ENCODE peak calls at places on chromosomes 6 and 20, in nine cellular contexts. M is HCT116; I is pancreas; O is fibroblast of lung; S is keratinocyte; C is CD8-positive, alpha-beta T cell; P is stomach; E is NB4; T is mucosa of descending colon. Y is an unnamed sample.

GRCh38 chr20:40599987-40600386 is 89.0 kb downstream of the MAFB start:
- DNase-seq in M (no peak), I (no peak), O (no peak), S (no peak), C (no peak), P (no peak), E (no peak), T (no peak), Y (no peak)

GRCh38 chr6:42337985-42338572 is 113.6 kb downstream of the TRERF1 start:
- DNase-seq in M (no peak), I (no peak), O (no peak), S (no peak), C (no peak), P (no peak), E (peak), T (no peak), Y (no peak)

GRCh38 chr6:130371921-130372320 is 6.1 kb downstream of the TMEM200A start:
- DNase-seq in M (no peak), I (no peak), O (no peak), S (no peak), C (no peak), P (no peak), E (no peak), T (no peak), Y (no peak)

GRCh38 chr20:57450419-57450818 is 59.2 kb downstream of the RBM38 start:
- DNase-seq in M (no peak), I (no peak), O (no peak), S (no peak), C (no peak), P (peak), E (peak), T (peak), Y (peak)

GRCh38 chr6:39061182-39061581 is 12.6 kb downstream of the GLP1R start:
- DNase-seq in M (no peak), I (no peak), O (no peak), S (no peak), C (no peak), P (no peak), E (no peak), T (no peak), Y (no peak)

GRCh38 chr6:71250050-71250689 is 38.4 kb upstream of the OGFRL1 start:
- DNase-seq in M (no peak), I (no peak), O (peak), S (no peak), C (no peak), P (no peak), E (peak), T (no peak), Y (peak)

GRCh38 chr20:20887593-20888272 is 175.3 kb upstream of the RALGAPA2 start:
- DNase-seq in M (no peak), I (no peak), O (no peak), S (no peak), C (no peak), P (no peak), E (no peak), T (no peak), Y (no peak)

GRCh38 chr20:3658019-3658707 is 5.0 kb downstream of the GFRA4 start:
- DNase-seq in M (no peak), I (no peak), O (no peak), S (no peak), C (no peak), P (no peak), E (no peak), T (no peak), Y (no peak)

GRCh38 chr6:90175627-90176538 is 120.8 kb downstream of the BACH2 start:
- DNase-seq in M (no peak), I (no peak), O (no peak), S (peak), C (peak), P (no peak), E (no peak), T (no peak), Y (no peak)

GRCh38 chr6:29629571-29629970 is 3.4 kb downstream of the GABBR1 start:
- DNase-seq in M (no peak), I (no peak), O (no peak), S (no peak), C (no peak), P (no peak), E (no peak), T (no peak), Y (no peak)

GRCh38 chr6:97917369-97917768 is 634.4 kb upstream of the MMS22L start:
- DNase-seq in M (no peak), I (no peak), O (no peak), S (no peak), C (no peak), P (no peak), E (no peak), T (no peak), Y (no peak)

GRCh38 chr6:24495516-24495847 is 713 bp downstream of the ALDH5A1 start:
- DNase-seq in M (peak), I (peak), O (peak), S (no peak), C (peak), P (peak), E (peak), T (peak), Y (peak)

GRCh38 chr6:170294813-170295518 is 4.1 kb upstream of the DLL1 start:
- DNase-seq in M (no peak), I (no peak), O (no peak), S (no peak), C (no peak), P (no peak), E (no peak), T (peak), Y (no peak)

GRCh38 chr6:151389640-151390275 is 1.6 kb downstream of the ZBTB2 start:
- DNase-seq in M (no peak), I (no peak), O (peak), S (no peak), C (no peak), P (peak), E (peak), T (peak), Y (peak)

GRCh38 chr6:119035459-119035858 is 43.0 kb downstream of the FAM184A start:
- DNase-seq in M (no peak), I (no peak), O (no peak), S (no peak), C (no peak), P (no peak), E (no peak), T (no peak), Y (no peak)

GRCh38 chr6:169454204-169454871 is 200.7 kb upstream of the THBS2 start:
- DNase-seq in M (no peak), I (no peak), O (peak), S (no peak), C (no peak), P (no peak), E (peak), T (no peak), Y (peak)

GRCh38 chr20:43446361-43446879 is 11.3 kb upstream of the SRSF6 start:
- DNase-seq in M (no peak), I (no peak), O (no peak), S (no peak), C (no peak), P (no peak), E (no peak), T (no peak), Y (no peak)

GRCh38 chr6:24883618-24884017 is 52.1 kb downstream of the RIPOR2 start:
- DNase-seq in M (no peak), I (no peak), O (peak), S (no peak), C (no peak), P (no peak), E (no peak), T (no peak), Y (peak)

GRCh38 chr6:35503534-35503933 is 6.7 kb upstream of the TEAD3 start:
- DNase-seq in M (no peak), I (peak), O (no peak), S (no peak), C (no peak), P (no peak), E (no peak), T (no peak), Y (no peak)

GRCh38 chr6:32843321-32843978 is 397 bp downstream of the PSMB8 start:
- DNase-seq in M (no peak), I (peak), O (peak), S (no peak), C (no peak), P (no peak), E (peak), T (no peak), Y (no peak)

GRCh38 chr6:137775720-137776119 is 91.3 kb upstream of the TNFAIP3 start:
- DNase-seq in M (no peak), I (no peak), O (no peak), S (no peak), C (no peak), P (no peak), E (no peak), T (no peak), Y (no peak)

GRCh38 chr6:108661430-108661829 is 100.7 kb downstream of the FOXO3 start:
- DNase-seq in M (no peak), I (no peak), O (peak), S (no peak), C (no peak), P (no peak), E (peak), T (no peak), Y (peak)

DNA sequence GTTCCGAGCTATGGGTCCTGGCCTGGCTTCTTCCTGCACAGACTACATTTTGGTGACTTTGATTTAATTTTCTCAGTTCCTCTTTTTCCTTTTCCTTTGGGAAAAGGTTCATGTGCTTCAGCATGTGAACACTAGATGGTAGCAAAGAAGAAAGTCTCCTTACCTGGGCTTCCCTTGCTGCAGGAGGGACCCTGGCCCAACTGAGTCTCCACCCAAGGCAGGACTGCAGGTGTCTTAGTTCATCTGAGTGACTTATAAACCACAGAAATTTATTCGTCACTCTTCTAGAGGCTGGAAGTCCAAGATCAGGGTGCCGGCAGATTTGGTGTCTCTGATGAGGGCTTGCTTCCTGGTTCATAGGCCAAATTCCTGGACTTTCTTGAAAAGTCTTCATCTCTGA is 163.2 kb downstream of the SYCP2 start:
- DNase-seq in M (peak), I (no peak), O (no peak), S (no peak), C (no peak), P (no peak), E (peak), T (peak), Y (no peak)
- TF ChIP-seq CTCF in M (peak), I (no peak), O (no peak), S (no peak), C (no peak), P (no peak), E (no peak), T (no peak), Y (no peak)

DNA sequence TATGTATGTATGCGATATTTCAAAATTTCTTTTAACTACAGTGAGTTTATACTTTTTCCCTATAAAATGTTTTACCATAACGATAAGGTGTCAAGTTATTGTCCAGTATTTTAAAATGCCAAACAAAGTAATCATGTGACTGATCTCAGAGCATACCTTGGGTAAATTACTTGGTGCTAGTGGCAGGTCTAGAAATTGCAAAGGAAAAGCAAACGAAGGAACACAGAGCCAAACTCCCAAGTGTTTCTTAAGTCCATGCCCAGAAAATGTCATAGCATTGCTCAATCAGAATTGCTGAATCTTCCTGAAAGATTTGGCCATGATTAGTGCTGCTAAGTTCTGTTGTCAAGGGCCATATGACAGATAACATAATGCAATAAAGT is 77.5 kb downstream of the CAP2 start:
- DNase-seq in M (no peak), I (no peak), O (peak), S (no peak), C (no peak), P (no peak), E (peak), T (no peak), Y (peak)
- TF ChIP-seq CTCF in M (no peak), I (no peak), O (no peak), S (no peak), C (no peak), P (no peak), E (no peak), T (no peak), Y (no peak)

DNA sequence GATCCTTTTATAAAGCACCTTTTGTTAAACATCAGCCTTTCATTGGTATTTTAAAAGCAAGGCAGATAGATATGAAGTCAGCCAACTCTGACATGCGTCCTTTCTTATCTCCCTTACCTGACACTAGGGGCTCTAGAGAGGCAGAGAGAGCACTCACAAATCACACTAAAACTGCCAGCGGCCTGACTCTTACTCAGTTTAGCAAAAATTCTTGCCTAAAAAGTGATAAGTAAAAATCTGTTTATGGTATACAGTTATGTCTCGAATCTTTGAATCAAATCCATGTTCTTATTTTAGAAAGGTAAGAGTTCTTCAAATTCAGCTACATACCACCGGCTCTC is 10.4 kb upstream of the TDRD6 start:
- DNase-seq in M (no peak), I (no peak), O (no peak), S (no peak), C (no peak), P (no peak), E (peak), T (no peak), Y (peak)
- TF ChIP-seq CTCF in M (peak), I (no peak), O (no peak), S (peak), C (no peak), P (no peak), E (peak), T (no peak), Y (peak)

GRCh38 chr20:15867899-15868298 is 705.3 kb downstream of the KIF16B start:
- DNase-seq in M (no peak), I (no peak), O (no peak), S (no peak), C (no peak), P (no peak), E (no peak), T (no peak), Y (no peak)
- TF ChIP-seq CTCF in M (no peak), I (no peak), O (no peak), S (peak), C (no peak), P (no peak), E (no peak), T (no peak), Y (peak)

GRCh38 chr20:45470939-45471338 is 1.4 kb downstream of the WFDC2 start:
- DNase-seq in M (no peak), I (no peak), O (no peak), S (no peak), C (no peak), P (no peak), E (peak), T (no peak), Y (no peak)
- TF ChIP-seq CTCF in M (no peak), I (no peak), O (no peak), S (peak), C (no peak), P (no peak), E (peak), T (no peak), Y (no peak)

GRCh38 chr6:157221049-157221816 is 102.1 kb downstream of the TMEM242 start:
- DNase-seq in M (peak), I (peak), O (peak), S (peak), C (peak), P (peak), E (peak), T (peak), Y (peak)

GRCh38 chr6:157217894-157218370 is 105.4 kb downstream of the TMEM242 start:
- DNase-seq in M (no peak), I (no peak), O (no peak), S (no peak), C (no peak), P (no peak), E (no peak), T (no peak), Y (no peak)

GRCh38 chr6:157218371-157219198 is 104.7 kb downstream of the TMEM242 start:
- DNase-seq in M (no peak), I (no peak), O (no peak), S (no peak), C (no peak), P (no peak), E (no peak), T (no peak), Y (no peak)

GRCh38 chr6:157220485-157220884 is 102.8 kb downstream of the TMEM242 start:
- DNase-seq in M (no peak), I (no peak), O (no peak), S (no peak), C (no peak), P (no peak), E (no peak), T (no peak), Y (no peak)

GRCh38 chr6:157219201-157220200 is 103.8 kb downstream of the TMEM242 start:
- DNase-seq in M (no peak), I (no peak), O (peak), S (no peak), C (no peak), P (no peak), E (peak), T (peak), Y (peak)
- TF ChIP-seq CTCF in M (no peak), I (no peak), O (no peak), S (no peak), C (no peak), P (no peak), E (no peak), T (no peak), Y (peak)